ENCODE peak calls at places on chromosomes 7 and 10, in five cellular contexts. N, V, L, U and K are unnamed samples.
A peak's percentile ranks its signal among the peaks of the same experiment; 100 is the strongest.

GRCh38 chr10:123443924-123444323 is 222.2 kb upstream of the GPR26 start:
- DNase-seq in V (no peak), L (no peak), U (no peak), N (no peak), K (no peak)

GRCh38 chr10:75245354-75246001 is 9.7 kb upstream of the COMTD1 start:
- DNase-seq in U (no peak), L (no peak), N (no peak), V (no peak), K (no peak)

GRCh38 chr7:20158684-20159083 is 58.5 kb downstream of the MACC1 start:
- DNase-seq in L (no peak), N (no peak), V (no peak), U (no peak), K (no peak)

GRCh38 chr10:86742230-86742629 is 14.2 kb upstream of the BMPR1A start:
- DNase-seq in U (no peak), L (no peak), N (no peak), V (no peak), K (no peak)

GRCh38 chr10:80518807-80519360 is 18.8 kb upstream of the SH2D4B start:
- DNase-seq in V (no peak), U (no peak), N (no peak), L (no peak), K (peak; percentile 58)

GRCh38 chr10:72056932-72057751 is 31.2 kb downstream of the SPOCK2 start:
- DNase-seq in U (no peak), V (peak; percentile 83), L (no peak), N (no peak), K (no peak)

GRCh38 chr10:7533657-7534479 is 123.0 kb upstream of the SFMBT2 start:
- DNase-seq in V (no peak), U (no peak), L (no peak), N (no peak), K (no peak)

GRCh38 chr10:80158598-80159127 is 26.1 kb downstream of the PLAC9 start:
- DNase-seq in U (peak; percentile 96), L (peak; percentile 89), N (no peak), V (peak; percentile 72), K (peak; percentile 94)

GRCh38 chr10:63666836-63667383 is 145.7 kb downstream of the REEP3 start:
- DNase-seq in N (no peak), V (no peak), U (no peak), L (no peak), K (no peak)

GRCh38 chr10:52855546-52856325 is 83.2 kb upstream of the MBL2 start:
- DNase-seq in N (no peak), L (no peak), U (no peak), V (no peak), K (no peak)

GRCh38 chr7:12729112-12729511 is 41.7 kb downstream of the ARL4A start:
- DNase-seq in L (peak; percentile 37), V (peak; percentile 50), U (peak; percentile 81), N (peak; percentile 52), K (no peak)

GRCh38 chr10:59601985-59602384 is 107.7 kb downstream of the SLC16A9 start:
- DNase-seq in V (no peak), U (no peak), L (no peak), N (no peak), K (no peak)

GRCh38 chr10:34866848-34867247 is 51.8 kb upstream of the PARD3 start:
- DNase-seq in V (no peak), N (no peak), U (no peak), L (no peak), K (no peak)

GRCh38 chr7:155344618-155345433 is 47.1 kb downstream of the INSIG1 start:
- DNase-seq in N (peak; percentile 97), V (peak; percentile 55), U (peak; percentile 78), L (peak; percentile 83), K (peak; percentile 82)